ENCODE peak calls at places on chromosomes 2 and 18, in eight cellular contexts. B is ovary, T is A549, U is GM12891, V is H54, G is erythroblast, C is adrenal gland, Q is GM12892. S is an unnamed sample.
A peak's percentile ranks its signal among the peaks of the same experiment; 100 is the strongest.

GRCh38 chr2:219126555-219126954 is 34.1 kb downstream of the NHEJ1 start:
- DNase-seq in B (no peak), T (peak; percentile 37), C (no peak), Q (no peak), U (no peak), G (no peak), V (no peak), S (no peak)

GRCh38 chr18:36441872-36442271 is 144.4 kb downstream of the FHOD3 start:
- DNase-seq in U (no peak), V (no peak), T (no peak), C (no peak), G (no peak), Q (no peak), B (no peak), S (no peak)

GRCh38 chr2:164847966-164848365 is 6.3 kb upstream of the COBLL1 start:
- DNase-seq in U (no peak), V (no peak), B (no peak), Q (no peak), G (no peak), C (no peak), T (no peak), S (no peak)

GRCh38 chr18:10414293-10414842 is 40.1 kb upstream of the APCDD1 start:
- DNase-seq in T (no peak), Q (no peak), C (no peak), B (no peak), V (no peak), G (no peak), U (no peak), S (peak; percentile 81)

GRCh38 chr2:75526842-75527241 is 33.9 kb downstream of the EVA1A start:
- DNase-seq in U (no peak), Q (no peak), B (no peak), C (no peak), V (no peak), G (no peak), T (no peak), S (no peak)

GRCh38 chr2:205858781-205859478 is 176.6 kb downstream of the NRP2 start:
- DNase-seq in C (no peak), V (no peak), Q (no peak), U (no peak), T (no peak), B (no peak), G (no peak), S (peak; percentile 85)

GRCh38 chr18:62183578-62184195 is 3.2 kb downstream of the PIGN start:
- DNase-seq in C (peak; percentile 34), V (no peak), G (peak; percentile 87), T (peak; percentile 52), Q (no peak), U (no peak), B (no peak), S (no peak)

GRCh38 chr18:40431071-40431998 is 1523.7 kb upstream of the PIK3C3 start:
- DNase-seq in G (no peak), B (no peak), C (no peak), T (no peak), U (no peak), V (no peak), Q (no peak), S (no peak)

GRCh38 chr2:157898591-157898996 is 22.5 kb upstream of the ACVR1 start:
- DNase-seq in T (peak; percentile 58), V (peak; percentile 19), B (peak; percentile 64), C (peak; percentile 31), Q (no peak), U (no peak), G (peak; percentile 14), S (no peak)

GRCh38 chr2:119013640-119014039 is 71.6 kb downstream of the MARCO start:
- DNase-seq in U (no peak), B (no peak), C (no peak), Q (no peak), G (no peak), V (no peak), T (no peak), S (no peak)

GRCh38 chr2:42132066-42132965 is 36.8 kb upstream of the EML4 start:
- DNase-seq in T (peak; percentile 76), B (no peak), U (no peak), V (no peak), G (peak; percentile 21), Q (no peak), C (no peak), S (no peak)

GRCh38 chr2:1744446-1745170 is at the start of gene PXDN:
- DNase-seq in Q (no peak), U (peak; percentile 55), V (no peak), T (no peak), C (no peak), G (no peak), B (peak; percentile 82), S (peak; percentile 89)
- TF ChIP-seq POLR2A in Q (no peak), U (no peak), V (no peak), T (no peak), C (no peak), G (no peak), B (peak; percentile 32), S (no peak)

DNA sequence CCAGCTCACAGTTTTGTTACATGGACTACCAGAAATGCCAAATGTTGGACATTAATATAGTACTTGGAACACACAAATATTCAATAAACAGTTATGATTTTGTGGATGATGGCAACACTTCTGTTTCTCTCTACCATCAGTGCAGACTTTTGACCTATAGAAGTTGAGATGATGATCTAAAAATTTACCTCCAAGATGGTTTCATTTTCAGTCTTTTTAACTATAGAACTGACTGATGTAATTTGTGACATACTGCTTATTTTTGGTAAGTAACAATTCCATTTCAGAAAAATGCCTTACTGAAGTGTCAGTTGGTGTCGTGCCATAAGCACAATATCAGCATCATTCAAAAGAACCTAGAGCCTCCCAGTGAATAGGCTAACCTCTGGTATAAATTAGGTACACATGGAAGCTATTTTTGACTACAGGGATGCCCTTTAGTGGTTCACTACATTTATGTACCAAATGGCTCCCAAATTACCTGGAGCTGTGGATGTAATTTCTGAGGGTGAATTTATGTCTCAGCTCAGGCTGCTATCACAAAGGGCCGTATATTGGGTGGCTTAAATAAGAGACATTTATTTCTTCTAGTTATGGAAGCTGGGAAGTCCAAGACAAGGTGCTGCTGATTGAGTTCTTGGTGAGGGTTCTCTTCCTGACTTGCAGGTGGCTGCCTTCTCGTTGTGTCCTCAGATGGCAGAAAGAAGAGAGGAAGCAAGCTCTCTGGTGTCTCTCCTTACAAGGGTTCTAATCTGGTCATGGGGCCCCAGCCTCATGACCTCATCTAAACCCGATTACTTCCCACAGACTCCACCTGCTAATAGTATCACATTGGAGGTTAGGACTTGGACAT is 66.5 kb downstream of the ALPK2 start:
- DNase-seq in Q (no peak), G (no peak), U (no peak), T (no peak), C (no peak), B (no peak), V (no peak), S (no peak)
- TF ChIP-seq POLR2A in Q (peak; percentile 58), G (no peak), U (peak; percentile 35), T (no peak), C (no peak), B (no peak), V (no peak), S (no peak)

GRCh38 chr2:21003572-21004180 is 40.2 kb downstream of the APOB start:
- DNase-seq in B (no peak), C (no peak), G (no peak), Q (no peak), T (no peak), U (no peak), V (no peak), S (no peak)
- TF ChIP-seq POLR2A in B (no peak), C (no peak), G (no peak), Q (no peak), T (no peak), U (no peak), V (no peak), S (no peak)

DNA sequence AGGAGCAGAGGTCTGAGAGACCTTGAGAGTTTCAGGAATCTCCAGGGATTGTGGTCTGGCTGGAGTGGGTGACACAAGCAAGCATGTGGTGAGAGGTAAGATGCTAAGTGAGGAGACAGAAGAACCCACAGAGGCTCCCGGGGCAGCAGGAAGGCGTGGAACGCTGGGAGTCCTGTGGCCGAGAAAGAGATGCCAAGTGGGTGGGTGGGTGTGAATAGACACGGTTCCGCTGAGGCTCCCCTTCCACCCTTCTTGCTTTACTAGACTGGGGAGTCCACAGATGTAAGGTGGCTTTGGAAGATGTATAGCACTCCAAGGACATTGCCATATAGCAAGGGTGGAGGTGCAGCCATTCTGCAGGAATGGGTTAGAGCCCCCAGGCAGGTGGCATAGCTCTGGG is 4.2 kb downstream of the TEX51 start:
- DNase-seq in G (no peak), C (no peak), U (no peak), Q (no peak), B (no peak), V (no peak), T (no peak), S (peak; percentile 57)
- TF ChIP-seq POLR2A in G (no peak), C (no peak), U (no peak), Q (no peak), B (no peak), V (no peak), T (no peak), S (no peak)

DNA sequence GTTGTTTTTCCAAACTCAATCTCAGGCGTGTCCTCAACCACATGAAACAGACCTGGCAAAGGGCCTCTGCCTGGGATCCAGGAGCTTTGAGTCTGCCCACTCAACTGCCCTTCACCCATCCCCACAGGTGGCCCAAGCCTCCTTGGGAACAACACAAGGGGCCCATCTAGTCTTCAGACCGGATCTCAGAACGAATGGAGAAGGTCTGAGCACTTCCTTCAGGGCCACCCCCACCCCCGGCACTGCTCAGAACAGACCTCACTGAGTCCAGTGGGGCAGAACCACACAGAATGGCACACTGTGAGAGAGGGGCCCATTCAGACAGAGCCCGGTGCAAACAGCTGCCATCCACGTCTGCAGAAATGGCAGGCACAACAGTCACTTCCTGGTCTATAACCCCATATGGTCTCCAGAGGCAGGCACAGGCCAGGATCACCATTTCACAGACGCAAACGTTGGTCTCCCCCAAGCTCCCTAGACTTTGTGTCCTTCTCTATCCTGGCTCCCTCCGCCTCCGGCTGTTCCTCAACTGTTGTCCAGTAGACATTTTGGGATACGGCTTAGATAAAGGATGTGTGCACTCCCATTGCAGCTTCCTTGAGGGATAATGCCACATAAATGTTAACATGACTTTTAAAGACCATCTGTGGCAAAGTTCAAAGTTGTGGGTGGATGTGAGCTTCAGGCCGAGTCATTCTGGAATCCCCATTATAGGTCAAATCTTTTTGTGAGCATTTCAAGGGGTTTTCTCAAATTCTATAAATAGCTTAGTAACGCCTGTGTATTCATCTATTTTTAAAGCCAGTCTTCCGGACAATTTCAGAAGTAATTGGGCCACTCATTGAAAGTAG is 149.7 kb downstream of the SMAD7 start:
- DNase-seq in T (no peak), C (peak; percentile 11), U (no peak), G (no peak), V (no peak), B (peak; percentile 28), Q (no peak), S (no peak)
- TF ChIP-seq POLR2A in T (no peak), C (no peak), U (peak; percentile 9), G (no peak), V (no peak), B (no peak), Q (no peak), S (no peak)